ENCODE peak calls at places on chromosome 4, in nine cellular contexts. L, V, K, X, R, B, F, D and S are unnamed samples.

GRCh38 chr4:39825741-39826231 is 127.8 kb downstream of the UBE2K start:
- DNase-seq in L (no peak), V (peak; percentile 55), K (no peak), X (peak; percentile 23), R (no peak), B (peak; percentile 71), F (no peak), D (no peak), S (no peak)

GRCh38 chr4:147096667-147097604 is 151.3 kb upstream of the TTC29 start:
- DNase-seq in L (no peak), V (no peak), K (no peak), X (peak; percentile 13), R (no peak), B (peak; percentile 69), F (no peak), D (no peak), S (no peak)

GRCh38 chr4:140952709-140953108 is 180.6 kb downstream of the RNF150 start:
- DNase-seq in L (no peak), V (no peak), K (no peak), X (no peak), R (no peak), B (peak; percentile 71), F (no peak), D (no peak), S (no peak)

GRCh38 chr4:127772769-127773671 is 9.1 kb upstream of the HSPA4L start:
- DNase-seq in L (no peak), V (no peak), K (no peak), X (no peak), R (no peak), B (no peak), F (no peak), D (no peak), S (no peak)

GRCh38 chr4:184421558-184422155 is 52.7 kb downstream of the IRF2 start:
- DNase-seq in L (no peak), V (no peak), K (no peak), X (no peak), R (no peak), B (no peak), F (peak; percentile 46), D (no peak), S (no peak)

GRCh38 chr4:152161676-152162330 is 374.1 kb downstream of the FBXW7 start:
- DNase-seq in L (no peak), V (no peak), K (no peak), X (no peak), R (no peak), B (no peak), F (no peak), D (no peak), S (no peak)

GRCh38 chr4:41792166-41792565 is 43.6 kb upstream of the PHOX2B start:
- DNase-seq in L (no peak), V (no peak), K (no peak), X (no peak), R (no peak), B (no peak), F (no peak), D (no peak), S (no peak)

GRCh38 chr4:44194365-44194764 is 254.2 kb downstream of the KCTD8 start:
- DNase-seq in L (no peak), V (no peak), K (no peak), X (no peak), R (no peak), B (no peak), F (no peak), D (no peak), S (no peak)

GRCh38 chr4:156191382-156191781 is 237.7 kb upstream of the CTSO start:
- DNase-seq in L (no peak), V (no peak), K (no peak), X (no peak), R (no peak), B (no peak), F (no peak), D (no peak), S (no peak)

GRCh38 chr4:23368081-23368697 is 521.7 kb downstream of the PPARGC1A start:
- DNase-seq in L (peak; percentile 53), V (peak; percentile 60), K (no peak), X (no peak), R (peak; percentile 78), B (peak; percentile 1), F (no peak), D (peak; percentile 44), S (no peak)

GRCh38 chr4:103718993-103719319 is 829 bp downstream of the TACR3 start:
- DNase-seq in L (no peak), V (no peak), K (no peak), X (no peak), R (no peak), B (no peak), F (no peak), D (no peak), S (no peak)

GRCh38 chr4:142815834-142816233 is 30.3 kb downstream of the INPP4B start:
- DNase-seq in L (no peak), V (no peak), K (no peak), X (no peak), R (no peak), B (peak; percentile 70), F (no peak), D (no peak), S (no peak)

GRCh38 chr4:107987916-107988762 is 1.6 kb upstream of the HADH start:
- DNase-seq in L (no peak), V (no peak), K (no peak), X (no peak), R (no peak), B (no peak), F (no peak), D (no peak), S (no peak)

GRCh38 chr4:107991945-107992625 is 2.4 kb downstream of the HADH start:
- DNase-seq in L (no peak), V (peak; percentile 11), K (no peak), X (no peak), R (no peak), B (peak; percentile 15), F (no peak), D (no peak), S (no peak)

GRCh38 chr4:107989162-107989536 is 540 bp upstream of the HADH start:
- DNase-seq in L (no peak), V (peak; percentile 7), K (no peak), X (no peak), R (no peak), B (no peak), F (no peak), D (no peak), S (no peak)

GRCh38 chr4:107988763-107989035 is 990 bp upstream of the HADH start:
- DNase-seq in L (no peak), V (peak; percentile 5), K (no peak), X (no peak), R (no peak), B (no peak), F (no peak), D (peak; percentile 17), S (no peak)

DNA sequence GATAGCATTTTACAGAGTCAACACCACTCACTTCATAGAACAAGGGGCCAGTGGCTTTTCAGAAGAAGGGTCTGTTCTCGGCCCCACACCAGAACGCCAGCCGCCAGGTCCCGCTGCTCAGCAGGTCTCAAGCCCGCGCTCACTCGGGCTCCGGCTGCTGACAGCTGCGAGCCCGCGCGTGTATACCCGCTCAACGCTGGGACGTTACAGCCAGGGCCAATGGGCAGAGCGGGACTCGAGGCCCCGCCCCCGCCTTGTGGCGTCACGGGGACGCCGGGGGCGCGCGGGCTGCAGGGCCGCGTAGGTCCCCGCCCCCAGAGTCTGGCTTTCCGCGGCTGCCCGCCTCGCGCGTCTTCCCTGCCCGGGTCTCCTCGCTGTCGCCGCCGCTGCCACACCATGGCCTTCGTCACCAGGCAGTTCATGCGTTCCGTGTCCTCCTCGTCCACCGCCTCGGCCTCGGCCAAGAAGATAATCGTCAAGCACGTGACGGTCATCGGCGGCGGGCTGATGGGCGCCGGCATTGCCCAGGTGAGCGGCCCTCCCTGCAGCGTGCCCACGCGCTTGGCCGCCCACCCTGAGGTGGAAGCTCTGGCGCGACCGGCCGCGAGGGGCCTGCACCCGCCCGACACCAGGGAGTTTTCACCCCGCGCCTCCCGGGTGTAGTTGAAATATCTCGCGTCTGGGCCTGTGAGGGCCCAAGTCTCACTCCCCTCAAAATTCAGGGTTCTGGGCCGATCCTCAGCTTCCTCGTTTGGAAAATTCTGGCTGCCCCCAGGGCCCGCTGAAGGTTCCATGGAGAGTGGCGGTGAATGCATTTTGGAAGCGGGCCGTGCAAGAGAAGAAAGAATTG is at the start of gene HADH:
- DNase-seq in L (peak; percentile 97), V (peak; percentile 97), K (peak; percentile 97), X (peak; percentile 83), R (peak; percentile 96), B (peak; percentile 88), F (peak; percentile 64), D (peak; percentile 96), S (peak; percentile 93)
- TF ChIP-seq POLR2A in L (peak; percentile 98), V (peak; percentile 87), K (peak; percentile 96), X (peak; percentile 46), R (peak; percentile 99), B (peak; percentile 32), F (peak; percentile 90), D (peak; percentile 94), S (peak; percentile 78)

GRCh38 chr4:149690726-149691125 is 124.9 kb downstream of the IQCM start:
- DNase-seq in L (no peak), V (no peak), K (no peak), X (no peak), R (no peak), B (no peak), F (no peak), D (no peak), S (no peak)
- TF ChIP-seq CTCF in L (no peak), V (no peak), K (no peak), X (no peak), R (no peak), B (no peak), F (no peak), D (no peak), S (no peak)

DNA sequence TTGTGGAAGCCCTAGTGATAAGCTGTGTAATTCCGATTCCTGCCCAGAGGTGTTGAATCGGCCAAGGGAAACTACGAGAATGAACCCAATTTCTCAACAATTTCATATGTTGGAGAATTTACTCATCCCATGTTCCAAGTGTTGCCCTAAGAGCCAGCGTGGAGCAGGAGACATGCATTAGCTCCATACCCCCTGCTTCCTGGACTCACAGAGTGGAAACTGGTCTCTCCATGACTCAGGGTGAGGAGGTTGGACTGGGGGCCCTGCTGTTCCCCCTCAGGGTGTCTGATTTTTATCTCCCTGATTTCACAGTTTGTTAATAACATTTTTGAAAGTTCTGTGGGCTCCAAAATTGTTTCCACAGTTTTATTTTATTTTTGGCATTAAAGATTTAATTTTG is 183.0 kb upstream of the SFRP2 start:
- DNase-seq in L (no peak), V (no peak), K (no peak), X (no peak), R (no peak), B (no peak), F (no peak), D (no peak), S (no peak)
- TF ChIP-seq POLR2A in L (no peak), V (no peak), K (no peak), X (no peak), R (no peak), B (no peak), F (no peak), D (no peak), S (no peak)

GRCh38 chr4:8410641-8411271 is 29.8 kb downstream of the ACOX3 start:
- DNase-seq in L (no peak), V (peak; percentile 38), K (peak; percentile 66), X (peak; percentile 57), R (no peak), B (peak; percentile 59), F (no peak), D (peak; percentile 55), S (peak; percentile 52)
- TF ChIP-seq CTCF in L (peak; percentile 30), V (no peak), K (no peak), X (peak; percentile 35), R (peak; percentile 21), B (peak; percentile 45), F (no peak), D (peak; percentile 32), S (no peak)

GRCh38 chr4:139279723-139280620 is at the start of gene MGARP:
- DNase-seq in L (no peak), V (peak; percentile 67), K (no peak), X (peak; percentile 42), R (no peak), B (peak; percentile 30), F (no peak), D (no peak), S (peak; percentile 61)
- TF ChIP-seq POLR2A in L (no peak), V (no peak), K (no peak), X (no peak), R (no peak), B (no peak), F (no peak), D (no peak), S (peak; percentile 24)